ENCODE peak calls at places on chromosomes 7 and 10, in six cellular contexts. A is heart right ventricle, J is Panc1, W is osteoblast, S is body of pancreas, B is astrocyte. V is an unnamed sample. For H3K27me3 and H3K4me1, the result is how much of the 10 kb centered on the place peaks cover.

GRCh38 chr10:98694863-98695262 is 248.1 kb upstream of the HPS1 start:
- DNase-seq in A (no peak), J (no peak), W (no peak), S (no peak), B (no peak), V (no peak)

GRCh38 chr10:27819781-27820531 is 74.3 kb upstream of the MKX start:
- DNase-seq in A (peak), J (no peak), W (peak), S (peak), B (peak), V (no peak)

GRCh38 chr10:102113956-102114857 is 6.0 kb downstream of the LDB1 start:
- DNase-seq in A (no peak), J (no peak), W (peak), S (no peak), B (no peak), V (no peak)

GRCh38 chr7:87213252-87213651 is 6.3 kb downstream of the TMEM243 start:
- DNase-seq in A (no peak), J (no peak), W (no peak), S (no peak), B (no peak), V (no peak)

GRCh38 chr10:110540038-110540437 is 27.5 kb upstream of the SMC3 start:
- DNase-seq in A (no peak), J (no peak), W (no peak), S (no peak), B (no peak), V (no peak)

GRCh38 chr7:43834463-43835251 is 34.7 kb downstream of the MRPS24 start:
- DNase-seq in A (no peak), J (no peak), W (no peak), S (no peak), B (peak), V (no peak)

GRCh38 chr7:114973147-114973546 is 51.3 kb downstream of the MDFIC start:
- DNase-seq in A (no peak), J (no peak), W (no peak), S (no peak), B (peak), V (no peak)

GRCh38 chr10:5835446-5836095 is 22.3 kb upstream of the GDI2 start:
- DNase-seq in A (no peak), J (no peak), W (no peak), S (no peak), B (no peak), V (no peak)

GRCh38 chr7:157816526-157817250 is 479.9 kb downstream of the DNAJB6 start:
- DNase-seq in A (no peak), J (no peak), W (no peak), S (no peak), B (no peak), V (no peak)

GRCh38 chr7:64876792-64877713 is 26.0 kb upstream of the ZNF273 start:
- DNase-seq in A (peak), J (no peak), W (peak), S (peak), B (no peak), V (peak)

GRCh38 chr7:48173983-48174382 is 2.7 kb downstream of the ABCA13 start:
- DNase-seq in A (no peak), J (no peak), W (peak), S (no peak), B (peak), V (no peak)
- H3K4me3 ChIP-seq in A (no peak), J (no peak), W (no peak), S (no peak), B (no peak), V (no peak)

DNA sequence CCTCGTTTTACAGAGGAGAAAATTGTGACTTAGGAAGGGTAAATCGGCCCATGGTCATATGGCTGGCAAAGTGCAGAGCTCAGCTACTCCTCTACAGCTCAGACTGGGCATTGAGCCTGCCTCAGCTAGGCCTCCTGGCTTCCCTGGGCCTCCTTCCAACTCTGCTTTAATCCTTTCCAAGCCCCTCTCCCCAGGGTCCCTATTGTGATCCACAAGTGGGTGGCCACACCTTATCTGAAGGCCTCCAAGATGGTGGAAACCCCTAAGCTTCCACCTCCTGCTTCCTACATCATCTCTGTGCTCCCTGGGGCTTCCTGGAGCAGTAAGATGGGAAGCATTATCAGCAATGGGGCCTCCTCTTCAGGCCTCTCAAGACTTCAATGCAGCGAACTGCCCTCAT is 3.0 kb upstream of the LGI1 start:
- DNase-seq in A (no peak), J (no peak), W (no peak), S (no peak), B (no peak), V (no peak)
- H3K27me3 ChIP-seq in A (under half), J (under half), W (under half), S (under half), B (under half), V (under half)

GRCh38 chr7:117333168-117333567 is 10.3 kb upstream of the WNT2 start:
- DNase-seq in A (no peak), J (no peak), W (no peak), S (no peak), B (no peak), V (no peak)

GRCh38 chr7:117332031-117332430 is 9.2 kb upstream of the WNT2 start:
- DNase-seq in A (no peak), J (no peak), W (no peak), S (no peak), B (no peak), V (no peak)

GRCh38 chr7:117338020-117338419 is 15.2 kb upstream of the WNT2 start:
- DNase-seq in A (no peak), J (no peak), W (no peak), S (no peak), B (no peak), V (no peak)
- H3K4me1 ChIP-seq in A (under half), J (under half), W (under half), S (under half), B (under half), V (under half)

DNA sequence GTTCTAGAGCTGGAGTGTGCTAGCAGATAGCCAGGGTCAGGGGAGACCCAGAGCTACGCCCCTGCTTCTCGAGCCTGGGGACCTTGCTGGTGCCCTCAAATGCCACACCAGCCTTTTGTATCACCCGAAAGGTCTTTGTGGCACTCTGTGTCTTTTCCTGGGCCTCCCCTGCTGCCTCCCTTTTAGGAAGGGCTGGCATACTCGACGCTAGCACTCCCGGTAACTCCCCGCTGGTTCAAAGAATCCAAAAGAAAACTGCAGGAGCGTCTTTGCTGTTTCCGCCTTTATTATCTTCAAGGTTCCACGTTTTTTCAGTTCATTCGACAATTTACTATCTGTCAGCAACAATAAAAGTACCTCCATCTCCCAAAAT is 36.3 kb downstream of the CTBP2 start:
- DNase-seq in A (no peak), J (no peak), W (no peak), S (no peak), B (no peak), V (no peak)
- H3K4me3 ChIP-seq in A (peak), J (peak), W (peak), S (no peak), B (peak), V (no peak)

DNA sequence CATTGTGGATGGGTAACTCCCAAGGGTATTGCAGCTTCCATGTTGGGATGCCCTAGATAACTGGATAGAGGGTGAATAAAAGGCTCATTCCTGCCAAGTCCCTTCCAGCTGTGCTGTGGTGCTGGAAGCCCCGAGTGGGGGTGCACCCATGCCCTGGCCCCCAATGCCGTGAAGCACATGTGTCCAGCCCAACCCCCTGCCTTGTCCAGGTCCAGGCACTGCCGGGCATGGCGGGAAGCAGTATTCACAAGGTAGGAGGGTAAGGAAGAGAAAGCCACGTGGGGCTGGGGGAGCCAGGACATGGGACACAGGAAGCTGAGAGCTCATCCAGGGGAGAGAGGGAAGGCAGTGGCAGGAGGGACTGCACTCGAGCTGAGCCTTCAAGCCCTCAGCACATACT is 148.2 kb upstream of the CDCA7L start:
- DNase-seq in A (no peak), J (no peak), W (no peak), S (no peak), B (no peak), V (no peak)
- H3K27me3 ChIP-seq in A (under half), J (under half), W (under half), S (under half), B (under half), V (under half)

DNA sequence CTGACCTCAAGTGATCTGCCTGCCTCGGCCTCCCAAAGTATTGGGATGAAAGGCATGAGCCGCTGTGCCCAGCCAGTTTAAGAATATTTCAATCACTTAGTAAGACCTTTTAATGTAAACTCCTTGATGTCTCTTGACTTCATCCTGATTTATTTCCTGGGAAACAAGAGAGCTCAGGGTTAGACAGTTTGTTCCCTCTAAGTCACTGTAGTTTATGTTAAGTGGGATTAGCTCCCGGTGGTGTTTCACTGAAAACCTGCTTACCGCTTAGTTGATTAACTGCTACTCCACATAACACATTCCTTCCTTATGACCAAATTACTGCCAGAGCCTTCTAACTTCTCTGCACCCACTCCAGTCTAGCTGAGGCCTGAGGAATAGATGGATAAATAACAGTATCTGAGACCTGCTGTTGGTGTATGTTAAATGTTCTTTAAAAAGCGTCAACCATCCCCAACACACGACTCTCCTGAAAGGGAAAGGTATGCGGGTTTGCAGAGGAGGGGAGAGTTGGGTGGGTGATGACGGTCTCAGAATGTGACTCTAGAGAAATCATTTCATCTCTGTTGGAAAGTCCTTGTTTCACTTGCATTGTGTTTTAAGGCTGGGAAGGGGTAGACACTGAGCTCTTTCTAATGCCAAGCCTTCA is 48.7 kb downstream of the CREB3L2 start:
- DNase-seq in A (no peak), J (no peak), W (no peak), S (no peak), B (peak), V (no peak)
- H3K4me1 ChIP-seq in A (half or more), J (under half), W (under half), S (half or more), B (under half), V (under half)

GRCh38 chr7:51124321-51124720 is 192.3 kb downstream of the COBL start:
- DNase-seq in A (no peak), J (no peak), W (no peak), S (no peak), B (no peak), V (no peak)

GRCh38 chr7:51123322-51124021 is 193.1 kb downstream of the COBL start:
- DNase-seq in A (peak), J (peak), W (peak), S (no peak), B (peak), V (no peak)

GRCh38 chr7:51121945-51122425 is 194.6 kb downstream of the COBL start:
- DNase-seq in A (peak), J (peak), W (no peak), S (peak), B (no peak), V (no peak)

GRCh38 chr7:51118628-51119027 is 198.0 kb downstream of the COBL start:
- DNase-seq in A (no peak), J (no peak), W (no peak), S (no peak), B (no peak), V (no peak)

GRCh38 chr7:51121036-51121780 is 195.4 kb downstream of the COBL start:
- DNase-seq in A (no peak), J (no peak), W (no peak), S (no peak), B (no peak), V (no peak)
- H3K4me3 ChIP-seq in A (no peak), J (no peak), W (no peak), S (no peak), B (no peak), V (no peak)

DNA sequence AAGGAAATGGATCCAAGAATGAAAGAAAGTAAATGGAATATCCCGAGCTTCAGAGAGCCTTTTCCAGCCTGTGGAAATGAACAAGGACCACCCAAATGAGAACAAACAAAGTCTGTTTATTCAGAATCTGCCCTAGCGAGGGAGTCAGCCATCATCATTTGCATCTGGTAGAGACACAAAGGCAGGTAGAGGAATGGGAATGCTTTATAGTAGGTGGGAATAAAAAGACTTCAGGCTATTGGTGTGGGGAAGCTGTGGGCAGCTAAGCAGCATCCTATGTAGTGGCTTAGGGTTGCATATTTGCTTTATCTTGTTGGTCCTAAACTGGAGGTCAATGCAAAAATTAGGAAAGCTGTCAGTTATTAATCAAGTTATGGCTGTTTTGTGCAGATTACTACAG is 9.2 kb upstream of the MRLN start:
- DNase-seq in A (no peak), J (no peak), W (no peak), S (no peak), B (no peak), V (no peak)
- H3K27me3 ChIP-seq in A (under half), J (under half), W (under half), S (under half), B (under half), V (under half)

V was measured in iPS DF 6.9.